ENCODE peak calls at places on chromosomes 5 and 9, in five cellular contexts. O is K562, C is psoas muscle, E is esophagus muscularis mucosa, Q is AG09309. P is an unnamed sample.

GRCh38 chr9:113548221-113549041 is 84.9 kb downstream of the RGS3 start:
- DNase-seq in O (peak), C (peak), E (no peak), Q (no peak), P (peak)

GRCh38 chr5:177130211-177131018 is 3.2 kb upstream of the NSD1 start:
- DNase-seq in O (no peak), C (no peak), E (no peak), Q (no peak), P (no peak)

GRCh38 chr5:179065703-179066102 is 5.5 kb downstream of the ZNF354C start:
- DNase-seq in O (no peak), C (no peak), E (no peak), Q (no peak), P (no peak)

GRCh38 chr5:94433393-94434149 is 184.8 kb downstream of the KIAA0825 start:
- DNase-seq in O (no peak), C (no peak), E (no peak), Q (peak), P (no peak)

GRCh38 chr5:139810341-139811075 is 14.9 kb downstream of the PSD2 start:
- DNase-seq in O (no peak), C (no peak), E (no peak), Q (no peak), P (no peak)

GRCh38 chr9:133359420-133360175 is 3.2 kb downstream of the SURF2 start:
- DNase-seq in O (peak), C (no peak), E (no peak), Q (no peak), P (no peak)

GRCh38 chr5:56610093-56610698 is 205.2 kb upstream of the MAP3K1 start:
- DNase-seq in O (no peak), C (no peak), E (no peak), Q (no peak), P (no peak)

GRCh38 chr5:79517601-79518000 is 3.7 kb upstream of the HOMER1 start:
- DNase-seq in O (no peak), C (no peak), E (no peak), Q (no peak), P (no peak)

GRCh38 chr5:103755974-103756373 is 193.4 kb upstream of the NUDT12 start:
- DNase-seq in O (no peak), C (no peak), E (no peak), Q (no peak), P (peak)

GRCh38 chr5:137217599-137218200 is 281.4 kb downstream of the SPOCK1 start:
- DNase-seq in O (no peak), C (no peak), E (no peak), Q (no peak), P (no peak)

GRCh38 chr9:136438548-136438908 is 1.1 kb downstream of the INPP5E start:
- DNase-seq in O (peak), C (no peak), E (no peak), Q (no peak), P (no peak)

GRCh38 chr5:2030131-2030530 is 147.4 kb upstream of the IRX4 start:
- DNase-seq in O (no peak), C (no peak), E (peak), Q (no peak), P (no peak)

GRCh38 chr9:92189782-92190535 is 74.7 kb upstream of the SPTLC1 start:
- DNase-seq in O (no peak), C (no peak), E (peak), Q (no peak), P (no peak)

GRCh38 chr5:123125953-123126352 is 36.9 kb downstream of the PRDM6 start:
- DNase-seq in O (peak), C (no peak), E (no peak), Q (peak), P (peak)

GRCh38 chr9:89615661-89616060 is 10.8 kb downstream of the GADD45G start:
- DNase-seq in O (no peak), C (no peak), E (no peak), Q (no peak), P (no peak)

GRCh38 chr5:38590846-38591245 is 34.4 kb upstream of the LIFR start:
- DNase-seq in O (no peak), C (no peak), E (no peak), Q (no peak), P (no peak)

GRCh38 chr9:99126312-99126711 is 21.4 kb downstream of the TGFBR1 start:
- DNase-seq in O (no peak), C (no peak), E (no peak), Q (no peak), P (peak)

GRCh38 chr9:85740821-85741111 is 988 bp downstream of the AGTPBP1 start:
- DNase-seq in O (no peak), C (no peak), E (no peak), Q (no peak), P (no peak)

GRCh38 chr5:107505763-107506534 is 164.8 kb downstream of the EFNA5 start:
- DNase-seq in O (no peak), C (no peak), E (no peak), Q (no peak), P (no peak)

GRCh38 chr5:140549237-140550144 is 2.0 kb downstream of the EIF4EBP3 start:
- DNase-seq in O (peak), C (peak), E (peak), Q (no peak), P (no peak)

GRCh38 chr5:181189962-181190710 is 14.9 kb downstream of the TRIM7 start:
- DNase-seq in O (peak), C (no peak), E (no peak), Q (no peak), P (no peak)

GRCh38 chr5:135843571-135844337 is 9.3 kb downstream of the SLC25A48 start:
- DNase-seq in O (no peak), C (no peak), E (no peak), Q (no peak), P (no peak)

GRCh38 chr5:88813805-88814584 is 69.0 kb downstream of the MEF2C start:
- DNase-seq in O (peak), C (no peak), E (no peak), Q (no peak), P (no peak)

GRCh38 chr5:157602505-157602904 is 26.9 kb upstream of the ADAM19 start:
- DNase-seq in O (no peak), C (no peak), E (no peak), Q (no peak), P (no peak)

GRCh38 chr5:136174021-136174659 is 18.8 kb downstream of the SMIM32 start:
- DNase-seq in O (peak), C (no peak), E (no peak), Q (peak), P (peak)

GRCh38 chr5:4359847-4360246 is 764.2 kb downstream of the IRX1 start:
- DNase-seq in O (no peak), C (no peak), E (no peak), Q (no peak), P (no peak)

GRCh38 chr5:1324301-1324700 is 20.6 kb downstream of the CLPTM1L start:
- DNase-seq in O (no peak), C (no peak), E (no peak), Q (no peak), P (no peak)

GRCh38 chr9:136051568-136052432 is 43.3 kb downstream of the NACC2 start:
- DNase-seq in O (no peak), C (no peak), E (peak), Q (peak), P (peak)

GRCh38 chr5:77181173-77181572 is 29.3 kb upstream of the PDE8B start:
- DNase-seq in O (no peak), C (no peak), E (peak), Q (no peak), P (no peak)

GRCh38 chr5:173459225-173459624 is 131.0 kb upstream of the STC2 start:
- DNase-seq in O (no peak), C (peak), E (no peak), Q (no peak), P (no peak)

GRCh38 chr9:121286973-121287721 is 19.2 kb downstream of the GSN start:
- DNase-seq in O (peak), C (peak), E (peak), Q (peak), P (peak)
- TF ChIP-seq CTCF in O (peak), C (peak), E (peak), Q (no peak), P (no peak)

GRCh38 chr9:124766815-124767554 is 4.1 kb downstream of the NR6A1 start:
- DNase-seq in O (no peak), C (no peak), E (no peak), Q (no peak), P (no peak)

GRCh38 chr9:124768778-124769350 is 2.2 kb downstream of the NR6A1 start:
- DNase-seq in O (no peak), C (no peak), E (no peak), Q (no peak), P (no peak)

GRCh38 chr9:124766326-124766725 is 4.8 kb downstream of the NR6A1 start:
- DNase-seq in O (no peak), C (no peak), E (no peak), Q (no peak), P (no peak)

GRCh38 chr9:124768275-124768674 is 2.8 kb downstream of the NR6A1 start:
- DNase-seq in O (no peak), C (no peak), E (no peak), Q (no peak), P (no peak)

DNA sequence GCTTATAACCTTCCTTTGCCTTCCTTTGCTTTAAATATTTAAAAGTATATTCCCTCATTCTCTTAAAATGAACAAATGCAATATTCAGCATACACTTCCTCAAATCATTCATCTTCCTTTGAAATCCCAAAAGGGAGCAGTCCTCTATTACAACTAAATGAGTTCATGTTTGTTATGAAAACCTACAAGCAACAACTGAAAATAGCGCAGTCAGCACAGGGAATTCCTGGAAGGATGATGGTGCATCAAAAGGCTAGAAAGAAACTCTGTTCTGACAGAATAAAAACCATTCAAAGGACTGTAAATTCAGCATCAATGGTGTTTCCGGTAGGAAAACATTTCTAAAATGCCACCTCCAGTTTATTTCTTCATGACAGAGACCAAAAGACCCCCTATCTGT is 3.3 kb downstream of the NR6A1 start:
- DNase-seq in O (peak), C (no peak), E (no peak), Q (no peak), P (no peak)
- H3K4me3 ChIP-seq in O (peak), C (no peak), E (no peak), Q (no peak), P (no peak)

DNA sequence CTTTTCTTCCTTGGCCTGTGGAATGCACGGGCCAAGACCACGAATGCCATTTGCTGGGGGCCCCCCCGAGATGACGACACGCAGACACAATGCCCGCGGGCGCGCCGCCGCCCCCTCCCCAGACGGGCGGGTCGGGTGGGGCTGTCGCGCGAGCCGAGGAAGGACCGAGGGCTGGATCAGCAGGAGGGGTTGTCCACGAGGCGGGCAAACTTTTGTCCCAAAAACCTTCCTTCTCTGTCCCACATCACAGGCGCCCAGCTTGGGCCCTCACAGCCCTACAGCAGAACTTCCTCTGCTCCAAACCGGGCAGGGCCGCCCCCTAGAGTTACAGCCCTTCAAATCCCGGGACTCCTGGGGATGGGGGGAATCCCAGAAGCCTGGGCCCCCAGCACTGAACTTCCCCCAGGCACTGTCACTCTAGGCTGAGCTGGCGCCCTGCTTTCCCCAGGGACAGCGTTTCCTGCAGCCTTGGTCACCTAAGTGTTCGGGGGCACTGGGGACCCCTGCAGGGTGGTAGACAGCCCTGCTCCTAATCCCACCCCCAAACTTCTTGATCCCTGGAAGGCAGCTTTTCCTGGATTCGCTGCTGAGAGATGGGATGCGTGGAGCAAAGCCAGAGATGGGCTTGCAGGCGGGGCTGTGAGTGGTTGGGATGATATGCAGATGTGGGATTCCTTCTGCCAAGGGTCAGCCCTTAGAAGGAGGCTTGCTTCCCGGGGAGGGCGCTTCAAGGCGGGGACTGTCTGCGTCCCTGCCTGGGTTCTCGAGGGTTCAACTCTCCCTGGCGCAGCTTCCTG is 980 bp downstream of the COL5A1 start:
- DNase-seq in O (no peak), C (peak), E (no peak), Q (peak), P (no peak)
- TF ChIP-seq CTCF in O (no peak), C (no peak), E (no peak), Q (peak), P (peak)

DNA sequence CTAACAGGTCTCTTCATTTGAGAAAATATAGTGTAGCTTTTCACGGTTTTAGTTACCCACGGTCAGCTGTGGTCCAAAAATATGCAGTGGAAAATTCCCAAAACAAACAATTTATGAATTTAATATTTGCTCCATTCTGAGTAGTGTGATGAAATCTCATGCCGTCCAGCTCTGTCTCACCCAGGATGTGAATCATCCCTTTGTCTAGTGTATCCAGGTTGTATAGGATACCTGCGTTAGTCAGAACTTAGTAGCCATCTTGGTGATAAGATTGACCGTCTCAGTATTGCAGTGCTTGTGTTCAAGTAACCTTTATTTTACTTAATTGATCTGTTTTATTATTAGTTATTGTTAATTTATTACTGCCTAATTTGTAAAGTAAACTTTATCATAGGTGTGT is 41.1 kb downstream of the NDUFS4 start:
- DNase-seq in O (no peak), C (no peak), E (no peak), Q (no peak), P (no peak)
- H3K4me3 ChIP-seq in O (no peak), C (no peak), E (no peak), Q (no peak), P (no peak)

DNA sequence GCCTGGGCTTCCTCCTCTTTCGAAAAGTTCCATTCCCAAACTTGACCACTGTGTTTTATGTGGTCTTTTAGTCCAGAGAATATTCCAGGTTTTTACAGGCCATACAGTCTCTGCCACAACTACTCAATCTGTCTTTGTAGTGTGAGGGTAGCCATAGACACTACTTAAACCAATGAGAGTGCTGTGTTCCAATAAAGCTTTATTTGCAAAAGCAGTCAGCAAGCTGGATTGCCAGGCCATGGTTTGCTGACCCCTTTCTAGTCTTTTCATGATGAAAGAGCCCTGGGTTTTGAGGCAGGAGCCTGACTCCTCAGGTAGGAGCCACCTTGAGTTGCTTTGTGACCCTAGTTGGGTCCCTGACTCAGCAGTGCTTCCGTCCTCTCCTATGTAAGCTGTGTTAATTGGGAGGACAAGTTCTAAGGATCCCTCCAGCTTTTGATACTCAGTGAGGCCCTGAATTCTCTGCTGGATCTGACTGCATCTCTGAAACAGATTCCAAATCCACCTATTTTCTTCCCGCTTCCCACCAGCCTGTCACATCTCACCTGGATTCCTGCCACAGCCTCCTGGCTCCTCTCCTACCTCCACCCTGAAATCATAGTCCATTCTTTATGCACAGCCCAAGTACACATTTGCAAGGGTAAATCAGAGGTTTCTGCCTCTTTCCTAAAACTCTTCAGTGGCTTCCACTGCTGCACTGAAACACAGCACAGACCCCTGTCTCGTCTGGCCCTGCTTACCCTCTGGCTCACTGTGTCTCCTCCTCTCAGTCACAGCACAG is 13.5 kb downstream of the GALNT10 start:
- DNase-seq in O (no peak), C (no peak), E (no peak), Q (no peak), P (no peak)
- TF ChIP-seq CTCF in O (no peak), C (no peak), E (no peak), Q (no peak), P (no peak)